ENCODE peak calls at places on chromosomes 3 and 15, in five cellular contexts. B is NCI-H1694 treated with DMSO at 0.1 percent for 48 hours; I is endodermal cell; H is stimulated activated CD8-positive, alpha-beta memory T cell treated with anti-CD3 and anti-CD28 coated beads, Interleukin-15, amount 100 ng/mL, for 4 hours; X is NCI-H1092. L is an unnamed sample.

GRCh38 chr3:100400424-100400781 is 486 bp downstream of the TOMM70 start:
- DNase-seq in H (peak), X (no peak), B (no peak), I (no peak), L (no peak)

GRCh38 chr15:66716668-66717025 is 14.6 kb downstream of the SMAD6 start:
- DNase-seq in I (no peak), X (no peak), B (no peak), H (no peak), L (no peak)

GRCh38 chr3:62718515-62719320 is 156.5 kb downstream of the CADPS start:
- DNase-seq in H (no peak), I (peak), X (no peak), B (no peak), L (no peak)

GRCh38 chr15:25250906-25251622 is 187.8 kb downstream of the UBE3A start:
- DNase-seq in I (no peak), B (no peak), H (no peak), X (no peak), L (no peak)

GRCh38 chr15:100211855-100212850 is 129.6 kb downstream of the ADAMTS17 start:
- DNase-seq in H (no peak), X (no peak), I (no peak), B (no peak), L (no peak)

GRCh38 chr3:37096292-37096691 is 78.1 kb downstream of the LRRFIP2 start:
- DNase-seq in B (no peak), X (no peak), I (no peak), H (no peak), L (no peak)

GRCh38 chr15:43187544-43188155 is 2.4 kb downstream of the CCNDBP1 start:
- DNase-seq in H (no peak), X (peak), I (no peak), B (peak), L (no peak)

GRCh38 chr15:42591238-42591936 is 16.0 kb downstream of the STARD9 start:
- DNase-seq in H (no peak), I (no peak), X (no peak), B (peak), L (no peak)

GRCh38 chr3:58251653-58252052 is 14.1 kb downstream of the ABHD6 start:
- DNase-seq in X (no peak), I (no peak), H (no peak), B (no peak), L (no peak)

GRCh38 chr3:133463441-133463860 is 63.6 kb downstream of the BFSP2 start:
- DNase-seq in I (no peak), B (no peak), X (no peak), H (no peak), L (no peak)

GRCh38 chr3:194401346-194401745 is 2.3 kb upstream of the GP5 start:
- DNase-seq in I (no peak), B (no peak), H (no peak), X (no peak), L (no peak)

GRCh38 chr15:77409259-77410156 is 10.4 kb downstream of the PEAK1 start:
- DNase-seq in B (no peak), H (no peak), X (no peak), I (no peak), L (no peak)

GRCh38 chr3:55487376-55488241 is 503 bp upstream of the WNT5A start:
- DNase-seq in H (no peak), I (peak), X (no peak), B (peak), L (no peak)

GRCh38 chr3:42183991-42184621 is 81.9 kb downstream of the CCK start:
- DNase-seq in H (no peak), B (no peak), X (no peak), I (no peak), L (no peak)

GRCh38 chr15:65392368-65392767 is 14.6 kb upstream of the IGDCC3 start:
- DNase-seq in B (no peak), I (no peak), X (no peak), H (no peak), L (no peak)

GRCh38 chr3:123583563-123583962 is 1.3 kb downstream of the HACD2 start:
- DNase-seq in B (no peak), H (no peak), I (no peak), X (no peak), L (no peak)

GRCh38 chr3:31880482-31881078 is 100.5 kb downstream of the OSBPL10 start:
- DNase-seq in B (no peak), X (no peak), H (no peak), I (no peak), L (no peak)

GRCh38 chr15:30984542-30984941 is 6.9 kb downstream of the MTMR10 start:
- DNase-seq in H (no peak), X (no peak), I (no peak), B (no peak), L (no peak)

GRCh38 chr15:92820233-92821021 is 79.7 kb upstream of the CHD2 start:
- DNase-seq in H (peak), X (peak), I (peak), B (peak), L (peak)

GRCh38 chr3:197942956-197943556 is 6.9 kb upstream of the RPL35A start:
- DNase-seq in B (peak), H (no peak), I (peak), X (no peak), L (no peak)

GRCh38 chr3:142418926-142419592 is 28.8 kb downstream of the XRN1 start:
- DNase-seq in H (no peak), X (no peak), B (no peak), I (no peak), L (no peak)

L was measured in esophagus squamous epithelium.